ENCODE peak calls at places on chromosomes 3 and 15, in seven cellular contexts. One of them, this sample, is unnamed.

GRCh38 chr3:178436773-178437172 is 99.5 kb upstream of the KCNMB2 start:
- DNase-seq in stimulated activated CD4-positive, alpha-beta T cell treated with anti-CD3 and anti-CD28 coated beads, Interleukin-1b, Interleukin-23, amount 100 ng/mL, for 1 hour: no peak
- DNase-seq in mesenchymal stem cell: peak
- DNase-seq in mesenteric fat pad: no peak
- DNase-seq in heart left ventricle: no peak
- DNase-seq in neural crest cell: no peak
- DNase-seq in heart right ventricle: no peak
- DNase-seq in this sample: peak

GRCh38 chr3:14057701-14058100 is 67.0 kb downstream of the CHCHD4 start:
- DNase-seq in stimulated activated CD4-positive, alpha-beta T cell treated with anti-CD3 and anti-CD28 coated beads, Interleukin-1b, Interleukin-23, amount 100 ng/mL, for 1 hour: no peak
- DNase-seq in mesenchymal stem cell: no peak
- DNase-seq in mesenteric fat pad: no peak
- DNase-seq in heart left ventricle: no peak
- DNase-seq in neural crest cell: no peak
- DNase-seq in heart right ventricle: no peak
- DNase-seq in this sample: no peak

GRCh38 chr3:83655083-83655482 is 1303.7 kb upstream of the CADM2 start:
- DNase-seq in stimulated activated CD4-positive, alpha-beta T cell treated with anti-CD3 and anti-CD28 coated beads, Interleukin-1b, Interleukin-23, amount 100 ng/mL, for 1 hour: no peak
- DNase-seq in mesenchymal stem cell: no peak
- DNase-seq in mesenteric fat pad: no peak
- DNase-seq in heart left ventricle: no peak
- DNase-seq in neural crest cell: no peak
- DNase-seq in heart right ventricle: no peak
- DNase-seq in this sample: no peak

GRCh38 chr15:74208901-74209559 is 6.4 kb upstream of the STRA6 start:
- DNase-seq in stimulated activated CD4-positive, alpha-beta T cell treated with anti-CD3 and anti-CD28 coated beads, Interleukin-1b, Interleukin-23, amount 100 ng/mL, for 1 hour: no peak
- DNase-seq in mesenchymal stem cell: peak
- DNase-seq in mesenteric fat pad: no peak
- DNase-seq in heart left ventricle: no peak
- DNase-seq in neural crest cell: peak
- DNase-seq in heart right ventricle: no peak
- DNase-seq in this sample: peak

GRCh38 chr3:182925330-182925943 is 54.9 kb downstream of the DCUN1D1 start:
- DNase-seq in stimulated activated CD4-positive, alpha-beta T cell treated with anti-CD3 and anti-CD28 coated beads, Interleukin-1b, Interleukin-23, amount 100 ng/mL, for 1 hour: no peak
- DNase-seq in mesenchymal stem cell: peak
- DNase-seq in mesenteric fat pad: no peak
- DNase-seq in heart left ventricle: peak
- DNase-seq in neural crest cell: no peak
- DNase-seq in heart right ventricle: peak
- DNase-seq in this sample: no peak

GRCh38 chr15:29345549-29346525 is 76.2 kb upstream of the NSMCE3 start:
- DNase-seq in stimulated activated CD4-positive, alpha-beta T cell treated with anti-CD3 and anti-CD28 coated beads, Interleukin-1b, Interleukin-23, amount 100 ng/mL, for 1 hour: no peak
- DNase-seq in mesenchymal stem cell: no peak
- DNase-seq in mesenteric fat pad: no peak
- DNase-seq in heart left ventricle: no peak
- DNase-seq in neural crest cell: no peak
- DNase-seq in heart right ventricle: no peak
- DNase-seq in this sample: peak

GRCh38 chr3:17057316-17057715 is 172.6 kb downstream of the PLCL2 start:
- DNase-seq in stimulated activated CD4-positive, alpha-beta T cell treated with anti-CD3 and anti-CD28 coated beads, Interleukin-1b, Interleukin-23, amount 100 ng/mL, for 1 hour: no peak
- DNase-seq in mesenchymal stem cell: no peak
- DNase-seq in mesenteric fat pad: no peak
- DNase-seq in heart left ventricle: no peak
- DNase-seq in neural crest cell: no peak
- DNase-seq in heart right ventricle: no peak
- DNase-seq in this sample: no peak

GRCh38 chr15:49692514-49693090 is 71.8 kb downstream of the DTWD1 start:
- DNase-seq in stimulated activated CD4-positive, alpha-beta T cell treated with anti-CD3 and anti-CD28 coated beads, Interleukin-1b, Interleukin-23, amount 100 ng/mL, for 1 hour: no peak
- DNase-seq in mesenchymal stem cell: no peak
- DNase-seq in mesenteric fat pad: no peak
- DNase-seq in heart left ventricle: no peak
- DNase-seq in neural crest cell: no peak
- DNase-seq in heart right ventricle: no peak
- DNase-seq in this sample: no peak

GRCh38 chr15:83753872-83754493 is 100.1 kb downstream of the ADAMTSL3 start:
- DNase-seq in stimulated activated CD4-positive, alpha-beta T cell treated with anti-CD3 and anti-CD28 coated beads, Interleukin-1b, Interleukin-23, amount 100 ng/mL, for 1 hour: no peak
- DNase-seq in mesenchymal stem cell: no peak
- DNase-seq in mesenteric fat pad: no peak
- DNase-seq in heart left ventricle: no peak
- DNase-seq in neural crest cell: no peak
- DNase-seq in heart right ventricle: no peak
- DNase-seq in this sample: no peak

GRCh38 chr3:58526124-58526957 is 10.6 kb downstream of the ACOX2 start:
- DNase-seq in stimulated activated CD4-positive, alpha-beta T cell treated with anti-CD3 and anti-CD28 coated beads, Interleukin-1b, Interleukin-23, amount 100 ng/mL, for 1 hour: no peak
- DNase-seq in mesenchymal stem cell: peak
- DNase-seq in mesenteric fat pad: no peak
- DNase-seq in heart left ventricle: no peak
- DNase-seq in neural crest cell: no peak
- DNase-seq in heart right ventricle: no peak
- DNase-seq in this sample: no peak

GRCh38 chr3:122598556-122598955 is 21.1 kb downstream of the PARP15 start:
- DNase-seq in stimulated activated CD4-positive, alpha-beta T cell treated with anti-CD3 and anti-CD28 coated beads, Interleukin-1b, Interleukin-23, amount 100 ng/mL, for 1 hour: no peak
- DNase-seq in mesenchymal stem cell: no peak
- DNase-seq in mesenteric fat pad: no peak
- DNase-seq in heart left ventricle: no peak
- DNase-seq in neural crest cell: no peak
- DNase-seq in heart right ventricle: no peak
- DNase-seq in this sample: no peak

GRCh38 chr15:38378162-38378560 is 75.8 kb upstream of the FAM98B start:
- DNase-seq in stimulated activated CD4-positive, alpha-beta T cell treated with anti-CD3 and anti-CD28 coated beads, Interleukin-1b, Interleukin-23, amount 100 ng/mL, for 1 hour: no peak
- DNase-seq in mesenchymal stem cell: peak
- DNase-seq in mesenteric fat pad: no peak
- DNase-seq in heart left ventricle: peak
- DNase-seq in neural crest cell: no peak
- DNase-seq in heart right ventricle: peak
- DNase-seq in this sample: no peak

GRCh38 chr3:77530870-77531269 is 491.0 kb downstream of the ROBO2 start:
- DNase-seq in stimulated activated CD4-positive, alpha-beta T cell treated with anti-CD3 and anti-CD28 coated beads, Interleukin-1b, Interleukin-23, amount 100 ng/mL, for 1 hour: no peak
- DNase-seq in mesenchymal stem cell: no peak
- DNase-seq in mesenteric fat pad: no peak
- DNase-seq in heart left ventricle: no peak
- DNase-seq in neural crest cell: no peak
- DNase-seq in heart right ventricle: no peak
- DNase-seq in this sample: no peak

GRCh38 chr3:181363231-181363630 is 348.5 kb upstream of the SOX2 start:
- DNase-seq in stimulated activated CD4-positive, alpha-beta T cell treated with anti-CD3 and anti-CD28 coated beads, Interleukin-1b, Interleukin-23, amount 100 ng/mL, for 1 hour: no peak
- DNase-seq in mesenchymal stem cell: no peak
- DNase-seq in mesenteric fat pad: no peak
- DNase-seq in heart left ventricle: no peak
- DNase-seq in neural crest cell: no peak
- DNase-seq in heart right ventricle: no peak
- DNase-seq in this sample: no peak